ENCODE peak calls at places on chromosome X, in four cellular contexts. K, V, U and L are unnamed samples.
A peak's percentile ranks its signal among the peaks of the same experiment; 100 is the strongest.

GRCh38 chrX:97494756-97495372 is 611.2 kb downstream of the RPA4 start:
- ATAC-seq in U (no peak), V (no peak), K (no peak), L (no peak)

GRCh38 chrX:31609130-31609529 is 537.3 kb upstream of the FTHL17 start:
- ATAC-seq in K (no peak), U (no peak), V (no peak), L (no peak)

GRCh38 chrX:70336767-70337166 is 46.9 kb downstream of the KIF4A start:
- ATAC-seq in U (no peak), V (no peak), K (peak; percentile 82), L (no peak)

GRCh38 chrX:40082447-40083119 is 15.2 kb downstream of the BCOR start:
- ATAC-seq in K (no peak), V (peak; percentile 48), U (no peak), L (peak; percentile 45)

GRCh38 chrX:136529795-136530194 is 2.2 kb upstream of the VGLL1 start:
- ATAC-seq in K (peak; percentile 72), V (no peak), U (no peak), L (no peak)

GRCh38 chrX:40105791-40106676 is 8.3 kb upstream of the BCOR start:
- ATAC-seq in U (peak; percentile 37), V (peak; percentile 61), K (peak; percentile 34), L (peak; percentile 31)

GRCh38 chrX:87626996-87627395 is 109.4 kb downstream of the KLHL4 start:
- ATAC-seq in U (no peak), V (no peak), K (no peak), L (no peak)

GRCh38 chrX:13029341-13029740 is 15.1 kb downstream of the FAM9C start:
- ATAC-seq in K (peak; percentile 47), U (peak; percentile 72), V (peak; percentile 90), L (no peak)

GRCh38 chrX:103423955-103424640 is 47.8 kb downstream of the BEX3 start:
- ATAC-seq in K (no peak), V (no peak), U (no peak), L (no peak)

GRCh38 chrX:16603822-16604221 is 46.1 kb upstream of the S100G start:
- ATAC-seq in V (no peak), K (peak; percentile 42), U (no peak), L (no peak)

GRCh38 chrX:111877681-111878080 is 1.7 kb downstream of the TRPC5OS start:
- ATAC-seq in U (no peak), V (no peak), K (no peak), L (no peak)

GRCh38 chrX:140712413-140713173 is 3.0 kb downstream of the LINC00632 start:
- ATAC-seq in K (no peak), U (peak; percentile 48), V (peak; percentile 88), L (peak; percentile 10)

GRCh38 chrX:134747006-134747405 is 88.7 kb upstream of the PLAC1 start:
- ATAC-seq in U (no peak), K (no peak), V (no peak), L (no peak)

GRCh38 chrX:96682516-96682915 is 2.1 kb upstream of the DIAPH2 start:
- ATAC-seq in K (peak; percentile 28), U (no peak), V (no peak), L (no peak)

GRCh38 chrX:71533850-71534515 is 1.1 kb downstream of the OGT start:
- ATAC-seq in K (peak; percentile 36), V (peak; percentile 67), U (no peak), L (peak; percentile 49)

GRCh38 chrX:41086627-41086932 is 1.3 kb downstream of the USP9X start:
- ATAC-seq in K (no peak), U (no peak), V (no peak), L (no peak)

GRCh38 chrX:53320543-53321215 is 39.3 kb upstream of the IQSEC2 start:
- ATAC-seq in K (peak; percentile 23), V (peak; percentile 23), U (peak; percentile 36), L (peak; percentile 17)

GRCh38 chrX:111041018-111041462 is 55.0 kb upstream of the PAK3 start:
- ATAC-seq in V (no peak), K (no peak), U (no peak), L (no peak)

GRCh38 chrX:40550069-40550468 is 30.7 kb upstream of the ATP6AP2 start:
- ATAC-seq in K (no peak), V (no peak), U (no peak), L (no peak)

GRCh38 chrX:38973327-38973726 is 172.1 kb downstream of the MID1IP1 start:
- ATAC-seq in V (no peak), U (no peak), K (no peak), L (no peak)

GRCh38 chrX:50889582-50889981 is 21.0 kb upstream of the BMP15 start:
- ATAC-seq in V (no peak), U (no peak), K (no peak), L (no peak)

GRCh38 chrX:136858007-136858756 is 22.3 kb downstream of the RBMX start:
- ATAC-seq in K (no peak), V (no peak), U (no peak), L (no peak)

GRCh38 chrX:149510386-149510785 is 5.3 kb upstream of the IDS start:
- ATAC-seq in K (no peak), V (no peak), U (no peak), L (no peak)

GRCh38 chrX:131854586-131854985 is 168.5 kb upstream of the STK26 start:
- ATAC-seq in K (no peak), U (no peak), V (no peak), L (no peak)

GRCh38 chrX:26783512-26784225 is 567.7 kb downstream of the MAGEB5 start:
- ATAC-seq in U (peak; percentile 53), K (no peak), V (no peak), L (no peak)

GRCh38 chrX:85573801-85574200 is 194.3 kb upstream of the POF1B start:
- ATAC-seq in U (no peak), V (no peak), K (no peak), L (no peak)

GRCh38 chrX:53445977-53446376 is 11.8 kb upstream of the HSD17B10 start:
- ATAC-seq in V (no peak), K (no peak), U (no peak), L (no peak)

GRCh38 chrX:27889878-27890277 is 82.1 kb downstream of the MAGEB10 start:
- ATAC-seq in U (no peak), V (no peak), K (no peak), L (no peak)

GRCh38 chrX:40008841-40009461 is 88.8 kb downstream of the BCOR start:
- ATAC-seq in U (no peak), V (peak; percentile 19), K (no peak), L (no peak)

GRCh38 chrX:79604364-79604763 is 237.2 kb upstream of the ITM2A start:
- ATAC-seq in U (no peak), V (no peak), K (no peak), L (no peak)

GRCh38 chrX:3548743-3549441 is 164.6 kb downstream of the PRKX start:
- ATAC-seq in K (no peak), V (peak; percentile 87), U (peak; percentile 83), L (peak; percentile 39)

GRCh38 chrX:46710927-46711623 is 47.8 kb downstream of the SLC9A7 start:
- ATAC-seq in K (no peak), V (no peak), U (peak; percentile 33), L (no peak)

GRCh38 chrX:133364201-133364600 is 51.1 kb downstream of the GPC4 start:
- ATAC-seq in U (no peak), V (no peak), K (no peak), L (no peak)

GRCh38 chrX:39174761-39175417 is 373.6 kb downstream of the MID1IP1 start:
- ATAC-seq in V (no peak), K (peak; percentile 75), U (peak; percentile 69), L (peak; percentile 50)

GRCh38 chrX:109600114-109600710 is 24.8 kb downstream of the KCNE5 start:
- ATAC-seq in U (no peak), V (no peak), K (no peak), L (no peak)

GRCh38 chrX:124895947-124896346 is 423.7 kb upstream of the TEX13C start:
- ATAC-seq in U (no peak), K (no peak), V (no peak), L (no peak)

GRCh38 chrX:142076633-142077032 is 128.5 kb downstream of the MAGEC2 start:
- ATAC-seq in V (no peak), U (no peak), K (no peak), L (no peak)

GRCh38 chrX:44914532-44915198 is 41.7 kb downstream of the KDM6A start:
- ATAC-seq in K (no peak), V (no peak), U (no peak), L (no peak)